ENCODE peak calls at places on chromosome X, in ten cellular contexts. M is upper lobe of right lung; Q is NCI-H526; R is GM06990; O is DMS 273 treated with DMSO at 0.1 percent for 48 hours; S is OCI-LY7; N is endothelial cell; A is WTC11; W is activated CD4-positive, alpha-beta T cell treated with anti-CD3 and anti-CD28 coated beads, Interleukin-2, amount 50 U/mL, for 1 hour; X is ACHN. J is an unnamed sample.

GRCh38 chrX:103608305-103608963 is 671 bp downstream of the TCEAL3 start:
- DNase-seq in M (peak), Q (peak), R (peak), O (no peak), S (no peak), N (peak), A (no peak), W (no peak), X (no peak), J (no peak)

GRCh38 chrX:56284269-56284668 is 52.1 kb downstream of the KLF8 start:
- DNase-seq in M (no peak), Q (no peak), R (no peak), O (no peak), S (no peak), N (no peak), A (no peak), W (no peak), X (no peak), J (no peak)

GRCh38 chrX:2320089-2320488 is 180.7 kb downstream of the DHRSX start:
- DNase-seq in M (no peak), Q (no peak), R (no peak), O (no peak), S (no peak), N (no peak), A (no peak), W (no peak), X (no peak), J (no peak)

GRCh38 chrX:71098302-71098701 is 2.7 kb downstream of the FOXO4 start:
- DNase-seq in M (peak), Q (peak), R (no peak), O (peak), S (peak), N (peak), A (peak), W (peak), X (peak), J (peak)

GRCh38 chrX:57132046-57132445 is 5.2 kb downstream of the SPIN2A start:
- DNase-seq in M (no peak), Q (no peak), R (no peak), O (no peak), S (no peak), N (no peak), A (no peak), W (no peak), X (no peak), J (no peak)

GRCh38 chrX:14616876-14617275 is 87.5 kb downstream of the GLRA2 start:
- DNase-seq in M (no peak), Q (peak), R (no peak), O (no peak), S (no peak), N (no peak), A (no peak), W (no peak), X (no peak), J (no peak)

GRCh38 chrX:49725401-49725800 is 29.6 kb upstream of the PAGE1 start:
- DNase-seq in M (no peak), Q (no peak), R (no peak), O (no peak), S (no peak), N (no peak), A (no peak), W (no peak), X (no peak), J (no peak)

GRCh38 chrX:9662148-9662547 is 103.5 kb downstream of the GPR143 start:
- DNase-seq in M (no peak), Q (no peak), R (no peak), O (no peak), S (no peak), N (no peak), A (no peak), W (no peak), X (no peak), J (no peak)

GRCh38 chrX:63471004-63471403 is 119.9 kb upstream of the SPIN4 start:
- DNase-seq in M (no peak), Q (no peak), R (no peak), O (no peak), S (no peak), N (no peak), A (no peak), W (no peak), X (no peak), J (no peak)

GRCh38 chrX:6701085-6701484 is 166.2 kb upstream of the VCX3A start:
- DNase-seq in M (no peak), Q (no peak), R (no peak), O (no peak), S (no peak), N (no peak), A (no peak), W (no peak), X (no peak), J (no peak)

GRCh38 chrX:104568304-104568915 is 2.4 kb downstream of the IL1RAPL2 start:
- DNase-seq in M (no peak), Q (peak), R (no peak), O (no peak), S (no peak), N (no peak), A (no peak), W (no peak), X (no peak), J (no peak)

GRCh38 chrX:153537526-153538295 is 20.3 kb downstream of the ATP2B3 start:
- DNase-seq in M (no peak), Q (no peak), R (no peak), O (peak), S (no peak), N (no peak), A (no peak), W (no peak), X (no peak), J (no peak)

GRCh38 chrX:24920769-24921168 is 95.0 kb downstream of the ARX start:
- DNase-seq in M (no peak), Q (no peak), R (peak), O (no peak), S (no peak), N (no peak), A (no peak), W (no peak), X (no peak), J (no peak)

GRCh38 chrX:14932136-14932535 is 58.9 kb downstream of the MOSPD2 start:
- DNase-seq in M (no peak), Q (no peak), R (no peak), O (no peak), S (no peak), N (no peak), A (no peak), W (no peak), X (no peak), J (no peak)

GRCh38 chrX:39336709-39337294 is 535.5 kb downstream of the MID1IP1 start:
- DNase-seq in M (no peak), Q (no peak), R (no peak), O (peak), S (no peak), N (no peak), A (no peak), W (no peak), X (no peak), J (peak)

GRCh38 chrX:27966492-27966891 is 14.8 kb downstream of the DCAF8L1 start:
- DNase-seq in M (no peak), Q (no peak), R (no peak), O (no peak), S (no peak), N (no peak), A (no peak), W (no peak), X (no peak), J (no peak)

GRCh38 chrX:132622130-132622529 is 133.3 kb upstream of the MBNL3 start:
- DNase-seq in M (no peak), Q (no peak), R (no peak), O (no peak), S (no peak), N (no peak), A (no peak), W (no peak), X (no peak), J (peak)

GRCh38 chrX:135009838-135010237 is 12.5 kb downstream of the RTL8B start:
- DNase-seq in M (no peak), Q (no peak), R (no peak), O (no peak), S (no peak), N (no peak), A (no peak), W (no peak), X (no peak), J (no peak)

GRCh38 chrX:15674514-15674898 is 9.9 kb upstream of the CLTRN start:
- DNase-seq in M (peak), Q (peak), R (no peak), O (no peak), S (peak), N (peak), A (peak), W (peak), X (peak), J (peak)

GRCh38 chrX:117989512-117989911 is 127.1 kb downstream of the KLHL13 start:
- DNase-seq in M (no peak), Q (no peak), R (no peak), O (no peak), S (no peak), N (no peak), A (no peak), W (no peak), X (peak), J (no peak)

GRCh38 chrX:63350551-63350950 is 581 bp downstream of the SPIN4 start:
- DNase-seq in M (peak), Q (peak), R (peak), O (no peak), S (peak), N (peak), A (no peak), W (no peak), X (peak), J (peak)

GRCh38 chrX:2627272-2627867 is 63.7 kb upstream of the CD99 start:
- DNase-seq in M (no peak), Q (no peak), R (peak), O (no peak), S (peak), N (no peak), A (peak), W (peak), X (peak), J (no peak)

GRCh38 chrX:53089224-53089842 is 4.6 kb upstream of the KANTR start:
- DNase-seq in M (no peak), Q (peak), R (no peak), O (peak), S (peak), N (no peak), A (peak), W (no peak), X (peak), J (no peak)

GRCh38 chrX:130851569-130851968 is 51.4 kb downstream of the ENOX2 start:
- DNase-seq in M (no peak), Q (no peak), R (no peak), O (no peak), S (no peak), N (no peak), A (no peak), W (no peak), X (no peak), J (no peak)